ENCODE peak calls at places on chromosomes 3 and 15, in ten cellular contexts. X, N, H, U, Z, J, T, L, R and S are unnamed samples.

GRCh38 chr15:83764201-83764839 is 110.4 kb downstream of the ADAMTSL3 start:
- DNase-seq in X (no peak), J (no peak), U (no peak), Z (no peak), N (no peak), T (no peak), H (no peak), R (no peak), L (no peak), S (no peak)

GRCh38 chr3:111073186-111073585 is 1.6 kb downstream of the NECTIN3 start:
- DNase-seq in H (no peak), R (no peak), T (peak; percentile 78), U (no peak), N (no peak), L (no peak), J (no peak), Z (no peak), X (no peak), S (no peak)

GRCh38 chr3:14511971-14512943 is 27.9 kb downstream of the GRIP2 start:
- DNase-seq in N (no peak), U (peak; percentile 4), R (no peak), X (no peak), H (no peak), Z (no peak), L (no peak), J (no peak), T (no peak), S (no peak)

GRCh38 chr15:68019814-68020525 is 34.1 kb upstream of the PIAS1 start:
- DNase-seq in N (no peak), X (no peak), T (no peak), R (no peak), J (no peak), H (no peak), U (no peak), L (no peak), Z (peak; percentile 37), S (no peak)

GRCh38 chr15:95169701-95170459 is 938.5 kb downstream of the MCTP2 start:
- DNase-seq in N (no peak), R (no peak), T (peak; percentile 80), H (no peak), Z (no peak), X (no peak), U (no peak), J (no peak), L (peak; percentile 29), S (peak; percentile 28)

GRCh38 chr3:67018105-67018788 is 20.1 kb downstream of the KBTBD8 start:
- DNase-seq in Z (no peak), J (no peak), R (no peak), X (peak; percentile 61), N (no peak), L (peak; percentile 57), T (no peak), U (no peak), H (peak; percentile 58), S (no peak)

GRCh38 chr3:62622553-62623174 is 249.3 kb upstream of the FEZF2 start:
- DNase-seq in Z (peak; percentile 69), L (peak; percentile 34), X (no peak), R (peak; percentile 32), J (no peak), U (peak; percentile 8), T (peak; percentile 68), N (no peak), H (peak; percentile 66), S (no peak)

GRCh38 chr15:62698646-62699045 is 343.9 kb upstream of the TPM1 start:
- DNase-seq in U (no peak), R (no peak), X (no peak), J (no peak), N (no peak), L (no peak), H (no peak), T (no peak), Z (no peak), S (no peak)

GRCh38 chr3:139574026-139574947 is 34.7 kb upstream of the RBP1 start:
- DNase-seq in R (no peak), J (no peak), Z (no peak), T (no peak), U (no peak), N (no peak), L (no peak), H (no peak), X (peak; percentile 77), S (peak; percentile 38)

GRCh38 chr3:3633761-3634160 is 165.5 kb upstream of the LRRN1 start:
- DNase-seq in X (no peak), J (no peak), Z (no peak), R (no peak), U (no peak), T (no peak), N (no peak), L (no peak), H (no peak), S (no peak)
- H3K27ac ChIP-seq in X (no peak overlapping the region), J (no peak overlapping the region), Z (no peak overlapping the region), R (no peak overlapping the region), U (no peak overlapping the region), T (no peak overlapping the region), N (no peak overlapping the region), L (no peak overlapping the region), H (no peak overlapping the region), S (no peak overlapping the region)

GRCh38 chr3:71067977-71068376 is 515.6 kb downstream of the FOXP1 start:
- DNase-seq in R (no peak), L (no peak), X (no peak), J (no peak), T (no peak), H (peak; percentile 64), N (no peak), Z (no peak), U (no peak), S (no peak)

GRCh38 chr3:71066849-71067261 is 516.7 kb downstream of the FOXP1 start:
- DNase-seq in U (no peak), Z (peak; percentile 68), L (no peak), J (no peak), H (peak; percentile 45), R (no peak), T (peak; percentile 74), X (no peak), N (no peak), S (no peak)

GRCh38 chr3:71064976-71065763 is 518.4 kb downstream of the FOXP1 start:
- DNase-seq in X (peak; percentile 60), R (no peak), H (peak; percentile 55), U (peak; percentile 37), L (peak; percentile 71), N (peak; percentile 78), T (peak; percentile 68), Z (peak; percentile 76), J (peak; percentile 15), S (peak; percentile 68)

GRCh38 chr3:71065764-71066013 is 517.8 kb downstream of the FOXP1 start:
- DNase-seq in N (no peak), H (no peak), T (no peak), J (no peak), X (no peak), U (no peak), R (no peak), L (no peak), Z (no peak), S (no peak)

GRCh38 chr3:71066356-71066755 is 517.2 kb downstream of the FOXP1 start:
- DNase-seq in T (no peak), N (no peak), J (no peak), R (no peak), U (no peak), H (peak; percentile 66), X (no peak), Z (peak; percentile 41), L (no peak), S (peak; percentile 73)
- H3K4me3 ChIP-seq in T (no peak overlapping the region), N (peak overlapping the region; percentile 84), J (peak overlapping the region; percentile 84), R (no peak overlapping the region), U (no peak overlapping the region), H (peak overlapping the region; percentile 71), X (peak overlapping the region; percentile 77), Z (no peak overlapping the region), L (no peak overlapping the region), S (peak overlapping the region; percentile 60)

GRCh38 chr3:10178892-10179291 is 14.2 kb downstream of the IRAK2 start:
- DNase-seq in H (no peak), Z (no peak), N (no peak), T (no peak), J (no peak), U (no peak), R (no peak), X (no peak), L (no peak), S (no peak)

GRCh38 chr3:10177737-10178136 is 13.0 kb downstream of the IRAK2 start:
- DNase-seq in U (no peak), N (no peak), R (no peak), J (no peak), T (no peak), L (no peak), Z (no peak), X (no peak), H (no peak), S (no peak)

GRCh38 chr3:10173095-10173925 is 8.6 kb downstream of the IRAK2 start:
- DNase-seq in R (no peak), X (no peak), Z (no peak), L (peak; percentile 70), J (no peak), T (peak; percentile 56), H (no peak), U (no peak), N (no peak), S (no peak)

GRCh38 chr3:10170915-10171478 is 6.3 kb downstream of the IRAK2 start:
- DNase-seq in U (no peak), Z (no peak), R (no peak), X (no peak), L (no peak), T (no peak), N (no peak), H (peak; percentile 90), J (no peak), S (no peak)

DNA sequence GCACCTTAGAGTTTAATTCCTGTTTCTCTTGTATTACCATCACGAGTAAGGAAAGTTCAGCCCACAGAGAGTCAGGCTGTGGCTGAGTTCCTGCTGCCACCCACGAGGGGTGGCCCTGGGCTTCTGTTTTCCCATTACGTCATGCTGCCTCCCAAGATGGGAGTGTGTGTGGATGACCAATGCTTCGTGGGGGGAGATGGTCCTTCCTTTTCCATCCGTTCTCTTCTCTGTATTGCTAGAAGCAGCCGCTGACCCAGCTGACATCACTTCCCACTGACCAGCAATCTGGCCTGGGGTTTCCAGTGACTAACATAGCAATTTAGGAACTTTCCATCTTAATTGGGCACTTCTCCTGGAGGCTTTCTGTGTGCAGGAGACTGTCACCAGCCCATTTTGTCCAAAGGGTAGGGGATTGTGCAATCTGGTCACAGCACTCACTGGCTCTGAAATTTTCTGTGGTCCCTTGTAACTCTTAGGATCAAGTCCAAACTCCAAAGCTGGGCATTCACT is 9.3 kb downstream of the IRAK2 start:
- DNase-seq in R (peak; percentile 93), N (peak; percentile 95), Z (no peak), U (no peak), L (peak; percentile 61), J (peak; percentile 90), H (no peak), X (peak; percentile 63), T (peak; percentile 97), S (peak; percentile 41)
- H3K27ac ChIP-seq in R (peak overlapping the region; percentile 95), N (peak overlapping the region; percentile 87), Z (no peak overlapping the region), U (no peak overlapping the region), L (no peak overlapping the region), J (peak overlapping the region; percentile 93), H (peak overlapping the region; percentile 4), X (peak overlapping the region; percentile 71), T (peak overlapping the region; percentile 80), S (peak overlapping the region; percentile 68)

DNA sequence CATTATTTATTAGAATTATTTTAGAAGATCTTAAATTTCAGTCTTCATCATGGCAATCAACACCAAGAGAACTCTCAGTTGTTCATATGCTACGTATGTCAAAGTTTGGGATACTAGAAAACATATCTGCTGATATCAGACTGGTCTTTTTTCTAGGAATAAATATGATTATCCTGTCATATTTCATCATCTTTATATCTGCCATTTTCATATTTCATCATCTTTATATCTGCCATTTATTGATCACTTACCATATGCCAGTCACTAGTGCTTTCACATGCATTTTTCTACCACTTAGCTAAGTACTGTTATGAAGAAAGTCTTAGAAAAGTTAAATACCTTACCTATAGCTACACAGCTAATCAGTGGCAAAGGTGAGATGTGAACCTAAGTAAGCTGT is 2.8 kb upstream of the ZCWPW2 start:
- DNase-seq in T (no peak), L (no peak), Z (no peak), X (no peak), U (no peak), J (no peak), N (no peak), H (no peak), R (no peak), S (no peak)
- H3K4me3 ChIP-seq in T (peak overlapping the region; percentile 88), L (no peak overlapping the region), Z (no peak overlapping the region), X (peak overlapping the region; percentile 83), U (no peak overlapping the region), J (no peak overlapping the region), N (peak overlapping the region; percentile 96), H (peak overlapping the region; percentile 90), R (no peak overlapping the region), S (peak overlapping the region; percentile 66)